ENCODE peak calls at places on chromosomes 11 and 22, in seven cellular contexts. F is right lobe of liver; H is CD8-positive, alpha-beta T cell; S is IMR-90; D is cardiac muscle cell; I is neural crest cell; W is T47D. V is an unnamed sample.

GRCh38 chr11:15850992-15851615 is 505.2 kb downstream of the SOX6 start:
- DNase-seq in F (no peak), H (no peak), S (no peak), D (no peak), I (no peak), W (no peak), V (no peak)

GRCh38 chr11:113369411-113369810 is 18.2 kb upstream of the ANKK1 start:
- DNase-seq in F (no peak), H (no peak), S (no peak), D (no peak), I (no peak), W (no peak), V (no peak)

GRCh38 chr22:48079505-48080295 is 1317.2 kb downstream of the TBC1D22A start:
- DNase-seq in F (no peak), H (no peak), S (no peak), D (no peak), I (no peak), W (no peak), V (no peak)

GRCh38 chr22:50243704-50244419 is 961 bp downstream of the TUBGCP6 start:
- DNase-seq in F (no peak), H (no peak), S (peak; percentile 16), D (no peak), I (no peak), W (no peak), V (no peak)

GRCh38 chr11:316031-316701 is 2.3 kb downstream of the IFITM1 start:
- DNase-seq in F (peak; percentile 73), H (no peak), S (no peak), D (no peak), I (no peak), W (no peak), V (no peak)

GRCh38 chr22:41910050-41910598 is 4.8 kb downstream of the SHISA8 start:
- DNase-seq in F (no peak), H (no peak), S (no peak), D (peak; percentile 60), I (no peak), W (no peak), V (no peak)

GRCh38 chr11:67357831-67358555 is 4.6 kb upstream of the POLD4 start:
- DNase-seq in F (no peak), H (no peak), S (peak; percentile 71), D (no peak), I (no peak), W (no peak), V (no peak)

GRCh38 chr11:110147965-110148709 is 54.9 kb downstream of the ZC3H12C start:
- DNase-seq in F (no peak), H (no peak), S (peak; percentile 92), D (no peak), I (no peak), W (no peak), V (no peak)

GRCh38 chr11:44738791-44739190 is 12.0 kb downstream of the TSPAN18 start:
- DNase-seq in F (no peak), H (no peak), S (no peak), D (no peak), I (no peak), W (no peak), V (no peak)

GRCh38 chr11:69342588-69343330 is 48.8 kb downstream of the MYEOV start:
- DNase-seq in F (no peak), H (no peak), S (no peak), D (no peak), I (no peak), W (no peak), V (no peak)

GRCh38 chr11:4606231-4607015 is 1.6 kb downstream of the TRIM68 start:
- DNase-seq in F (no peak), H (no peak), S (peak; percentile 8), D (no peak), I (no peak), W (no peak), V (no peak)

GRCh38 chr11:66328307-66329144 is 7.7 kb downstream of the RIN1 start:
- DNase-seq in F (peak; percentile 68), H (peak; percentile 81), S (peak; percentile 70), D (peak; percentile 86), I (peak; percentile 80), W (peak; percentile 90), V (peak; percentile 70)

GRCh38 chr22:30286813-30287625 is 2.3 kb downstream of the CASTOR1 start:
- DNase-seq in F (peak; percentile 82), H (peak; percentile 87), S (peak; percentile 46), D (peak; percentile 62), I (peak; percentile 71), W (peak; percentile 55), V (peak; percentile 51)

GRCh38 chr11:2886191-2886894 is 768 bp upstream of the CDKN1C start:
- DNase-seq in F (peak; percentile 48), H (no peak), S (no peak), D (peak; percentile 85), I (peak; percentile 63), W (no peak), V (no peak)

GRCh38 chr22:45709866-45710265 is 38.2 kb downstream of the ATXN10 start:
- DNase-seq in F (no peak), H (no peak), S (peak; percentile 82), D (no peak), I (no peak), W (no peak), V (peak; percentile 35)

GRCh38 chr22:29457730-29458129 is 19.3 kb downstream of the RFPL1 start:
- DNase-seq in F (no peak), H (no peak), S (peak; percentile 37), D (peak; percentile 64), I (peak; percentile 19), W (peak; percentile 65), V (peak; percentile 29)

GRCh38 chr22:33747576-33748180 is 172.6 kb downstream of the LARGE1 start:
- DNase-seq in F (no peak), H (no peak), S (no peak), D (no peak), I (no peak), W (no peak), V (no peak)

V was measured in NCI-H460.